ENCODE peak calls at places on chromosomes 13 and 19, in nine cellular contexts. Z, W, X, G, I, Y, P, D and H are unnamed samples.

GRCh38 chr19:53015730-53016129 is 2.0 kb downstream of the ERVV-1 start:
- DNase-seq in D (no peak), Y (no peak), G (no peak), I (no peak), P (no peak), W (no peak), Z (no peak), X (no peak), H (no peak)

GRCh38 chr13:23202383-23202782 is 21.6 kb downstream of the SGCG start:
- DNase-seq in X (no peak), D (no peak), W (no peak), G (no peak), Z (no peak), Y (no peak), P (no peak), I (no peak), H (no peak)

GRCh38 chr13:101520672-101521071 is 68.2 kb downstream of the ITGBL1 start:
- DNase-seq in Y (peak), X (no peak), G (peak), Z (no peak), W (no peak), P (no peak), I (no peak), D (no peak), H (no peak)

GRCh38 chr19:48206402-48207093 is 36.1 kb downstream of the ZSWIM9 start:
- DNase-seq in G (no peak), X (peak), Y (no peak), Z (no peak), I (no peak), P (no peak), W (no peak), D (peak), H (no peak)

GRCh38 chr13:26459276-26460131 is 98.0 kb upstream of the WASF3 start:
- DNase-seq in I (no peak), Y (no peak), W (no peak), Z (no peak), G (no peak), P (no peak), X (no peak), D (no peak), H (no peak)

GRCh38 chr13:33087790-33088189 is 71.6 kb downstream of the KL start:
- DNase-seq in Y (no peak), D (no peak), G (no peak), W (no peak), P (no peak), X (no peak), I (no peak), Z (no peak), H (no peak)

GRCh38 chr13:27466513-27466912 is 16.1 kb upstream of the MTIF3 start:
- DNase-seq in I (no peak), Z (no peak), X (no peak), Y (no peak), W (no peak), G (no peak), P (peak), D (no peak), H (no peak)

GRCh38 chr19:37136118-37136517 is 36.4 kb downstream of the ZNF585A start:
- DNase-seq in X (no peak), D (no peak), I (no peak), Z (no peak), G (no peak), P (no peak), W (no peak), Y (no peak), H (no peak)

GRCh38 chr13:21242236-21242635 is 65.8 kb downstream of the MRPL57 start:
- DNase-seq in D (peak), Z (no peak), Y (no peak), P (no peak), G (no peak), W (no peak), X (no peak), I (no peak), H (no peak)

GRCh38 chr13:60787083-60787482 is 390.1 kb downstream of the TDRD3 start:
- DNase-seq in W (no peak), G (no peak), P (no peak), D (no peak), Z (no peak), Y (no peak), X (no peak), I (no peak), H (no peak)

GRCh38 chr19:4537953-4538600 is 1.8 kb downstream of the LRG1 start:
- DNase-seq in Y (no peak), Z (no peak), I (no peak), X (no peak), W (no peak), G (no peak), P (no peak), D (no peak), H (no peak)

GRCh38 chr13:57630661-57631606 is 610 bp upstream of the PCDH17 start:
- DNase-seq in G (no peak), Y (no peak), X (peak), I (no peak), W (no peak), Z (no peak), P (peak), D (no peak), H (no peak)

GRCh38 chr13:65342938-65343337 is 1887.2 kb downstream of the PCDH9 start:
- DNase-seq in X (no peak), Z (no peak), W (no peak), I (no peak), Y (peak), D (no peak), P (no peak), G (no peak), H (no peak)

GRCh38 chr13:50476579-50476978 is 366.9 kb downstream of the DLEU7 start:
- DNase-seq in P (no peak), G (no peak), I (no peak), X (no peak), W (no peak), Y (no peak), D (no peak), Z (no peak), H (no peak)

GRCh38 chr13:41985788-41986508 is 25.0 kb upstream of the VWA8 start:
- DNase-seq in I (no peak), P (no peak), Z (no peak), D (no peak), G (peak), Y (peak), X (no peak), W (no peak), H (no peak)

GRCh38 chr13:32501058-32501457 is 37.5 kb downstream of the N4BP2L2 start:
- DNase-seq in I (no peak), Z (no peak), Y (peak), X (no peak), D (no peak), G (no peak), W (no peak), P (no peak), H (no peak)

GRCh38 chr13:97141564-97142005 is 80.5 kb upstream of the MBNL2 start:
- DNase-seq in Z (no peak), I (no peak), Y (peak), G (peak), D (no peak), X (peak), P (peak), W (no peak), H (no peak)